ENCODE peak calls at places on chromosome 1, in seven cellular contexts. T is MM.1S, H is tibial artery, G is transverse colon, W is thoracic aorta, B is breast epithelium, E is lower leg skin. C is an unnamed sample.

GRCh38 chr1:31315902-31316301 is 19.1 kb downstream of the ZCCHC17 start:
- DNase-seq in E (no peak), T (no peak), W (no peak), B (no peak), H (no peak), G (no peak), C (no peak)

GRCh38 chr1:3657096-3657475 is 4.8 kb downstream of the TP73 start:
- DNase-seq in T (no peak), G (no peak), W (no peak), E (no peak), B (peak), H (no peak), C (no peak)

GRCh38 chr1:23718482-23718881 is 24.8 kb upstream of the ELOA start:
- DNase-seq in H (no peak), G (no peak), T (no peak), W (no peak), E (no peak), B (no peak), C (no peak)

GRCh38 chr1:195897072-195897471 is 711.2 kb downstream of the KCNT2 start:
- DNase-seq in W (no peak), G (no peak), H (no peak), T (no peak), E (no peak), B (no peak), C (no peak)

GRCh38 chr1:218348628-218349185 is 3.6 kb downstream of the TGFB2 start:
- DNase-seq in T (no peak), B (no peak), H (no peak), W (no peak), G (no peak), E (no peak), C (no peak)

GRCh38 chr1:1019122-1019999 is 559 bp upstream of the AGRN start:
- DNase-seq in G (peak), H (peak), T (peak), W (no peak), E (peak), B (peak), C (peak)

GRCh38 chr1:231183875-231184590 is 22.2 kb downstream of the TRIM67 start:
- DNase-seq in G (no peak), E (peak), H (no peak), T (no peak), B (no peak), W (no peak), C (no peak)

GRCh38 chr1:47655521-47656300 is 217.9 kb downstream of the FOXD2 start:
- DNase-seq in W (no peak), T (no peak), B (no peak), H (peak), E (peak), G (no peak), C (peak)

GRCh38 chr1:245310605-245311531 is 156.1 kb downstream of the KIF26B start:
- DNase-seq in W (no peak), E (peak), T (no peak), B (no peak), G (peak), H (no peak), C (no peak)

GRCh38 chr1:244866355-244866754 is 2.0 kb upstream of the HNRNPU start:
- DNase-seq in W (no peak), G (no peak), E (no peak), T (no peak), B (no peak), H (no peak), C (no peak)

GRCh38 chr1:168603501-168604107 is 27.2 kb downstream of the XCL1 start:
- DNase-seq in T (peak), W (peak), E (peak), B (peak), H (peak), G (peak), C (peak)

GRCh38 chr1:155005076-155005971 is 2.7 kb downstream of the ZBTB7B start:
- DNase-seq in W (peak), E (peak), G (peak), T (no peak), B (peak), H (peak), C (no peak)

GRCh38 chr1:69191280-69191679 is 376.4 kb upstream of the LRRC7 start:
- DNase-seq in T (no peak), W (no peak), B (no peak), E (no peak), H (no peak), G (no peak), C (no peak)

GRCh38 chr1:3641816-3642215 is 8.1 kb downstream of the WRAP73 start:
- DNase-seq in T (no peak), E (no peak), H (no peak), B (peak), G (no peak), W (no peak), C (no peak)

GRCh38 chr1:153550827-153551512 is 1.9 kb upstream of the S100A3 start:
- DNase-seq in H (peak), W (no peak), G (peak), B (no peak), T (no peak), E (peak), C (no peak)

GRCh38 chr1:202133016-202133415 is 10.3 kb downstream of the GPR37L1 start:
- DNase-seq in H (no peak), E (no peak), T (no peak), W (no peak), B (no peak), G (no peak), C (no peak)

GRCh38 chr1:30706528-30706927 is 16.9 kb downstream of the MATN1 start:
- DNase-seq in T (no peak), E (no peak), B (no peak), G (no peak), W (no peak), H (peak), C (no peak)

GRCh38 chr1:31587720-31588423 is 11.6 kb downstream of the TINAGL1 start:
- DNase-seq in G (peak), H (peak), T (peak), E (peak), B (no peak), W (peak), C (peak)

GRCh38 chr1:6165027-6165426 is 15.1 kb downstream of the CHD5 start:
- DNase-seq in W (no peak), G (no peak), B (no peak), H (no peak), T (no peak), E (no peak), C (no peak)

GRCh38 chr1:161133220-161133740 is 813 bp upstream of the DEDD start:
- DNase-seq in B (no peak), H (no peak), W (no peak), E (no peak), G (no peak), T (no peak), C (no peak)

GRCh38 chr1:96236156-96236739 is 485.3 kb upstream of the PTBP2 start:
- DNase-seq in G (peak), H (no peak), E (no peak), B (no peak), W (no peak), T (peak), C (no peak)

GRCh38 chr1:95520390-95520789 is 286.4 kb downstream of the RWDD3 start:
- DNase-seq in W (no peak), E (no peak), B (no peak), T (no peak), G (no peak), H (no peak), C (no peak)

GRCh38 chr1:5999711-6000443 is 7.7 kb upstream of the NPHP4 start:
- DNase-seq in G (no peak), E (peak), W (no peak), B (no peak), T (no peak), H (no peak), C (no peak)

GRCh38 chr1:62070384-62071011 is 124.2 kb upstream of the L1TD1 start:
- DNase-seq in H (no peak), T (no peak), E (no peak), W (no peak), G (no peak), B (no peak), C (no peak)

GRCh38 chr1:43622471-43622870 is 27.5 kb upstream of the KDM4A start:
- DNase-seq in G (no peak), T (no peak), H (no peak), E (no peak), W (no peak), B (no peak), C (no peak)

GRCh38 chr1:150507912-150508864 is at the start of gene ECM1:
- DNase-seq in H (peak), W (peak), E (peak), G (peak), B (no peak), T (no peak), C (no peak)

GRCh38 chr1:247840819-247841218 is 877 bp downstream of the OR11L1 start:
- DNase-seq in W (no peak), B (no peak), T (no peak), G (no peak), E (no peak), H (no peak), C (no peak)

GRCh38 chr1:206503591-206504362 is 3.6 kb upstream of the RASSF5 start:
- DNase-seq in T (no peak), W (peak), G (peak), B (no peak), E (peak), H (peak), C (no peak)

GRCh38 chr1:58818075-58818474 is 34.2 kb upstream of the JUN start:
- DNase-seq in T (no peak), E (no peak), H (no peak), G (no peak), W (no peak), B (no peak), C (no peak)

GRCh38 chr1:230684146-230684545 is 29.8 kb downstream of the AGT start:
- DNase-seq in E (no peak), H (no peak), B (no peak), G (no peak), T (no peak), W (no peak), C (no peak)

GRCh38 chr1:208238710-208239517 is 5.3 kb downstream of the PLXNA2 start:
- DNase-seq in H (no peak), W (no peak), B (no peak), G (no peak), E (peak), T (peak), C (no peak)

GRCh38 chr1:23664837-23665795 is 26.5 kb upstream of the RPL11 start:
- DNase-seq in H (no peak), W (no peak), T (peak), E (no peak), B (no peak), G (no peak), C (no peak)

GRCh38 chr1:68558321-68559026 is 61.6 kb upstream of the DEPDC1 start:
- DNase-seq in B (no peak), W (no peak), H (no peak), T (no peak), E (no peak), G (no peak), C (no peak)

GRCh38 chr1:31510853-31511789 is 65.2 kb upstream of the TINAGL1 start:
- DNase-seq in E (no peak), W (no peak), B (peak), G (peak), H (no peak), T (no peak), C (no peak)

GRCh38 chr1:2342384-2343022 is 48.9 kb downstream of the MORN1 start:
- DNase-seq in B (no peak), G (no peak), H (no peak), W (no peak), E (no peak), T (no peak), C (no peak)

GRCh38 chr1:9942399-9942938 is 722 bp downstream of the LZIC start:
- DNase-seq in E (no peak), T (peak), B (no peak), W (no peak), H (no peak), G (no peak), C (no peak)

GRCh38 chr1:44707959-44708831 is 22.8 kb downstream of the RNU5D-1 start:
- DNase-seq in H (peak), W (no peak), E (no peak), G (no peak), T (peak), B (no peak), C (no peak)

GRCh38 chr1:225603538-225604354 is 49.2 kb downstream of the ENAH start:
- DNase-seq in G (no peak), W (no peak), E (no peak), H (no peak), T (no peak), B (no peak), C (no peak)

GRCh38 chr1:220810179-220810653 is 23.5 kb downstream of the MTARC1 start:
- DNase-seq in H (peak), W (peak), G (peak), T (peak), B (peak), E (peak), C (no peak)
- TF ChIP-seq CTCF in H (peak), W (peak), G (peak), T (peak), B (peak), E (peak), C (peak)

GRCh38 chr1:172647110-172647564 is 11.8 kb upstream of the FASLG start:
- DNase-seq in H (no peak), W (no peak), T (no peak), E (no peak), G (no peak), B (no peak), C (no peak)
- TF ChIP-seq CTCF in H (no peak), W (no peak), T (no peak), E (no peak), G (no peak), B (no peak), C (no peak)

DNA sequence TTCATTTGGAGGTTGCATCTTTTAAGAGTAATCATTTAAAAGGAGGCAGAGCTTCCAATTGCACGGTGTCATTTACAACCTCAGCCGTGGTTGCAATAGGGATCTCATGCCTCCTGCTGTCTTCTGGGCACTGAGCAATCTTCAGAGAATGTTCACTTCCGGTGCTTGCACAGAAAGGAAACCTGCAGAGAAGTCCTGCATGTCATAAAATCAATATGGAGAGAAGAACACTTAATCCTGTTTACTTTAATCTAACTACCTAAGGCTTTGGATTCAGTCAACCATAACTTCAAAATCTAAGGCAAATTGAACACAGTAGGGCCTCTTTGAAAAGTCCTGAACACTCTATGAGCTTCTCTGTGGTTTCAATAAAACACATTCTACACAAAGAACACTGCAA is 11.3 kb upstream of the MAP10 start:
- DNase-seq in B (no peak), W (no peak), H (no peak), T (peak), G (peak), E (no peak), C (no peak)
- TF ChIP-seq CTCF in B (no peak), W (no peak), H (no peak), T (peak), G (peak), E (no peak), C (no peak)

GRCh38 chr1:92736395-92736794 is 48.5 kb downstream of the EVI5 start:
- DNase-seq in H (no peak), G (no peak), B (no peak), T (no peak), W (no peak), E (no peak), C (no peak)
- TF ChIP-seq CTCF in H (no peak), G (no peak), B (no peak), T (no peak), W (no peak), E (no peak), C (peak)

DNA sequence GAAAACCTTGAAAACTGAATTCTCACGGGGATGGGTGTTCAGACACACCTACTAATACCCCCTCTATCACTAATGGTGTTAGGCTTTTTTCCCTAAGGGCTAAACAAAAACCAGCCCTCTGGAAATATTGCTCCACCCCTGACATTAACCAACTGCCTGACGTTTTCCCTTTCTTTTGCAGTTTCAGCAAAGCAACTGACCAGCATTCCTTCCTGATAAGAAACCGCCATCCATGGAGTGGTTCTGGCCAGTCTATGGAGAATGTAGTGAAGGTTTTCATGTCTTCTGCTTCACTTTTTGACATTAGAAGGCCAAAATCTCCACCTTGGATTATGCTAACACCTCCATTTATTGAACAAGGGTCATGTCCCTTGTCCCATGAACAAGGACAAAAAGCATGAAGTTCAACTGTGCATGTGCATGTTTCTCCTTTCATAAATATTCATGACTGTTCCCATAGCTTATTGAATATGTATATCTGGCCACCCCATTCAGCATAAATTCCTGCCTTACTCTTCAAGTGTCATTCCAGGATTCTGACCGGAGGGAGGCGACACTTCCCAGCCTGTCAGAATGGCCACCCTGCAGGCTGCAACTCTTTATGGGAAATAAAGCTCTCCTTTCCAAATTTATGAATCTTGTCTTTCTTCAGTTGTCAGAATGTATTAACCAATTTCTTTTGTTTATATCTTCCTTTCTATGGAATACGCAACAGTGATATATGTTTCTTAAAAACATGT is 314.3 kb downstream of the HHIPL2 start:
- DNase-seq in G (no peak), W (no peak), H (no peak), E (no peak), B (no peak), T (no peak), C (no peak)
- TF ChIP-seq CTCF in G (no peak), W (no peak), H (no peak), E (no peak), B (no peak), T (no peak), C (no peak)

DNA sequence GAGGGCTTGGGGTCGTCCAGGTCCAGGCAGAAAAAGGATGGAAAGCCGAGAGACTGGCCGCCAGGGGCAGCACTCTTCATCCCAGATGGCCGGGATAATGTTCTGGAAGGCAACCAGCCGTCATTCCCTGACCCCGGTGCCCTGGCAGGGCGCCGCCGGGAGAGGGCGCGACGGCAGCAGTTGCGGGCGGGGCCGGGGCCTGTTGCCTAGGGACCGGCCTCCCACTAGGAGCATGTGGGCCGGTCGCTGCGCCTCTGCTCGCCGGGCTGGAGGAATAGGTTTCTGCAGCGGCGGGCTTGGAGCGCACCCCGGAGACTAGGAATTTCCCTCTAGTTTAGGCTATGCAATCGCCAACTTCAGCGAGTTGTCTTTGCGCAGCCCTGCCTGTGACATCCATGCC is 11.0 kb downstream of the DMRTB1 start:
- DNase-seq in H (peak), B (no peak), E (peak), W (no peak), T (no peak), G (peak), C (peak)
- TF ChIP-seq CTCF in H (peak), B (no peak), E (no peak), W (peak), T (no peak), G (peak), C (peak)

GRCh38 chr1:209547626-209548025 is 35.9 kb upstream of the CAMK1G start:
- DNase-seq in E (peak), H (no peak), W (no peak), B (no peak), T (no peak), G (no peak), C (no peak)

GRCh38 chr1:209550519-209550918 is 33.0 kb upstream of the CAMK1G start:
- DNase-seq in G (no peak), T (no peak), W (no peak), E (no peak), B (no peak), H (no peak), C (no peak)

GRCh38 chr1:209552406-209553264 is 30.9 kb upstream of the CAMK1G start:
- DNase-seq in E (no peak), G (no peak), W (no peak), H (no peak), B (no peak), T (no peak), C (no peak)

GRCh38 chr1:209546390-209547080 is 37.0 kb upstream of the CAMK1G start:
- DNase-seq in W (no peak), T (no peak), H (no peak), E (peak), B (no peak), G (no peak), C (no peak)

DNA sequence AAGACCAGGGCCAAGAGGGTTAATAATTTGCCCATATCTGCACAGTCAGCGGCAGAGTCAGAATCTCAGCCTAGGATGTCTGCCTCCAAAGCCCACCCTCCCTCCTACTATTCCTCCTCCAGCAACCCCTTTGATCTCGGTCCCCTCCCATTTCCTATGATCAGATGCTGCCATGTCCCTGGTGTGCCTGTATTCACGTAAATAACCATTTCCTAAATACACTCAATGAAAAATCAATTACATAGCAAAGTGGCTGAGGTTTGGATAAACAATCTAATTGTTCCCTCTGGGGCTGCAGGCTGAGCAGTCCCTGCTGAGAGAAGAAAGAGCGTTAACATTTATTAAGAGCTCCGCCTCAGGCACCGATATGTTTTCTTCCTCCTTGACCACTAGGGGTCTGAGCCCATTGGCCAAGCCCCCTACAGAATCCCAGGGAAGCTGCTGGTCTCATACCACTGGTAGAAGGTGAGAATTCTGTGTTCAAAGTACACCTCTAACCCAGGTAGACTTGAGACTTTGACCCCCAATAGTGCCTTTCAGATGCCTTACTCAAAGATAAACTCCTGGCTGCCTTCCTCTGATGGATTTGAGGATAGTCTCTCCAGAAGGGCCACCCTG is 34.0 kb upstream of the CAMK1G start:
- DNase-seq in H (no peak), E (no peak), W (no peak), G (no peak), B (no peak), T (no peak), C (no peak)
- TF ChIP-seq CTCF in H (no peak), E (no peak), W (no peak), G (no peak), B (no peak), T (no peak), C (peak)

DNA sequence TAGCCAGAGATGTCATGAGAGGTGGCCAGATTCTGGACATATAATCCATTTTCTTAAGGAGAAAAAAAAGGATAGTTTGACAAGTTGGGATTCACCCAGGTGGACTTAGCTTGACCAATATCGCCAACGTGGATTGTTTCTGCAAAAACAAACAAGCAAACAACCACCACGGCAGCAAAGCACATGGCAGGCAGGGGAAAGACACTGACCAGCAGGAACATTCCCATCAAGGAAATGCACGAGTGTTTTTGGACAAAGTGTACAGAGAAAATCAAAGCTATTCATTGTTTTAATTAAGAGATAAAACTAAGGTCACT is 9.1 kb upstream of the PLA2G2C start:
- DNase-seq in W (no peak), G (no peak), T (no peak), B (no peak), E (no peak), H (no peak), C (no peak)
- TF ChIP-seq CTCF in W (no peak), G (no peak), T (no peak), B (no peak), E (no peak), H (no peak), C (peak)

C was measured in type B pancreatic cell.